ENCODE peak calls at places on chromosome 3, in four cellular contexts. I is lower lobe of right lung, T is A673, H is tibial artery. N is an unnamed sample.

GRCh38 chr3:108664266-108664665 is 74.7 kb downstream of the DZIP3 start:
- DNase-seq in I (no peak), H (no peak), T (peak; percentile 10), N (no peak)

GRCh38 chr3:52982839-52983238 is 63.0 kb downstream of the SFMBT1 start:
- DNase-seq in H (no peak), I (no peak), T (no peak), N (no peak)

GRCh38 chr3:117750674-117751073 is 1041.1 kb downstream of the TUSC7 start:
- DNase-seq in H (no peak), T (no peak), I (no peak), N (no peak)

GRCh38 chr3:183967693-183968092 is 50.0 kb downstream of the ABCC5 start:
- DNase-seq in I (no peak), T (no peak), H (no peak), N (no peak)

GRCh38 chr3:16294854-16295253 is 29.8 kb downstream of the OXNAD1 start:
- DNase-seq in I (no peak), T (no peak), H (no peak), N (no peak)

GRCh38 chr3:124834723-124835718 is 52.1 kb downstream of the ITGB5 start:
- DNase-seq in I (peak; percentile 49), H (peak; percentile 79), T (peak; percentile 80), N (no peak)

GRCh38 chr3:153210660-153211059 is 48.6 kb downstream of the RAP2B start:
- DNase-seq in H (no peak), I (no peak), T (no peak), N (no peak)

GRCh38 chr3:143958966-143959365 is 12.7 kb upstream of the DIPK2A start:
- DNase-seq in T (no peak), H (no peak), I (no peak), N (no peak)

GRCh38 chr3:111763968-111764367 is 95.1 kb upstream of the PHLDB2 start:
- DNase-seq in H (no peak), T (no peak), I (no peak), N (no peak)

GRCh38 chr3:99941211-99941610 is 123.5 kb downstream of the CMSS1 start:
- DNase-seq in I (no peak), T (no peak), H (no peak), N (no peak)

GRCh38 chr3:183298708-183299153 is 45.7 kb downstream of the B3GNT5 start:
- DNase-seq in I (peak; percentile 79), H (peak; percentile 72), T (peak; percentile 93), N (no peak)

GRCh38 chr3:50542177-50543034 is 25.1 kb downstream of the C3orf18 start:
- DNase-seq in T (peak; percentile 48), I (peak; percentile 70), H (peak; percentile 80), N (peak; percentile 89)

GRCh38 chr3:101695779-101696372 is 9.4 kb upstream of the RPL24 start:
- DNase-seq in T (peak; percentile 85), H (no peak), I (no peak), N (peak; percentile 33)

GRCh38 chr3:180421221-180421620 is 180.7 kb upstream of the TTC14 start:
- DNase-seq in H (no peak), I (no peak), T (no peak), N (no peak)

GRCh38 chr3:45795509-45795881 is 841 bp downstream of the SLC6A20 start:
- DNase-seq in T (no peak), H (no peak), I (no peak), N (no peak)
- H3K27me3 ChIP-seq in T (peaks cover 29% of the 10 kb centered on the region), H (no peaks in the 10 kb centered on the region), I (peaks cover 49% of the 10 kb centered on the region), N (peaks cover 36% of the 10 kb centered on the region)

DNA sequence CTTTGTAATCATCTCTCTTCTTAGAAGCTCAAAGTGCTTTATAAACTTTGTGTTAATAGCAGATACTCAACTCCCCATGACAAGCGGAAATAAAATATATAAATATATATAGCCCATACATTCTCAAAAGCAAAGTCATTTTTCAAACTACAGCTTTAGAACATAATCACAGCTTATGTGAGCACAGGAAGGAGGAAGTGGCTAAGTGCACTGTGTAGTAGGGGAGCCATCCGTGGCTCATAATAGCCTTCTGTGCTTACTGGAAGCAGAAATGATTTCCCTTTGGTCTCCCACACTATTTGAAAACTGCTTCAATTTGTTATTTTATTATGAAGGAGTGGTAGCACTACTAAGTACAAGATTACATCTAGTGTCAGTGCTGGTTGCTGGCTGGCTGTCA is 151.4 kb upstream of the ARL6 start:
- DNase-seq in T (no peak), H (no peak), I (no peak), N (no peak)
- H3K27me3 ChIP-seq in T (no peaks in the 10 kb centered on the region), H (no peaks in the 10 kb centered on the region), I (no peaks in the 10 kb centered on the region), N (no peaks in the 10 kb centered on the region)

DNA sequence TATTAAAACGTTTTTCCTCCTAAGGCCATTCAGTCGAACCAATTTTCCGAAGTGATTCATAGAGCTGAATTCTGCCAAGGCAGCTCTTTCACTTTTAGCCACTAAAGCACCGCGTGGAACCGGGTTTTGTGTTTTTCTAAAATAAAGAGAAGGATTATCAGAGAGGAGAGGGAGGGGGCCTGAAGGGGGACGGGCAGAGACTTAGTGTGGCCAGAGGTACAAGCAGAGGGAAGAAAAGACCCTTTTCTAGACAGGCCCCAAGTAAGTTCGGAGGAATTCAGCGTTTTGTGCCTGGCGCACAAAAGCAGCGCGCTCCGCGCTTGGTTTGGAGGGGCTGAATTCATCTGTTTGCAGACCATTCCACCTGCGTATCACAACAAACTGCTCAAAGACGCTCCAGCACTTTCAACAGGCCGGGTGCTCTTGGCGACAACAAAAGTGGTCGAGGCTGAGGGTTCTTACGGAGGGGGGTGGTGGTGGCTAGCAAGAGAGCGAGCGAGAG is 1.1 kb upstream of the FEZF2 start:
- DNase-seq in H (no peak), T (no peak), I (no peak), N (peak; percentile 27)
- H3K27me3 ChIP-seq in H (peaks cover 8% of the 10 kb centered on the region), T (peaks cover 98% of the 10 kb centered on the region), I (peaks cover 99% of the 10 kb centered on the region), N (peaks cover 90% of the 10 kb centered on the region)

GRCh38 chr3:127820871-127821853 is 1.2 kb downstream of the MGLL start:
- DNase-seq in I (peak; percentile 70), H (no peak), T (no peak), N (no peak)
- H3K27me3 ChIP-seq in I (no peaks in the 10 kb centered on the region), H (no peaks in the 10 kb centered on the region), T (peaks cover 27% of the 10 kb centered on the region), N (no peaks in the 10 kb centered on the region)

GRCh38 chr3:77414881-77415280 is 375.0 kb downstream of the ROBO2 start:
- DNase-seq in T (no peak), H (no peak), I (no peak), N (no peak)
- H3K27me3 ChIP-seq in T (no peaks in the 10 kb centered on the region), H (no peaks in the 10 kb centered on the region), I (no peaks in the 10 kb centered on the region), N (no peaks in the 10 kb centered on the region)

DNA sequence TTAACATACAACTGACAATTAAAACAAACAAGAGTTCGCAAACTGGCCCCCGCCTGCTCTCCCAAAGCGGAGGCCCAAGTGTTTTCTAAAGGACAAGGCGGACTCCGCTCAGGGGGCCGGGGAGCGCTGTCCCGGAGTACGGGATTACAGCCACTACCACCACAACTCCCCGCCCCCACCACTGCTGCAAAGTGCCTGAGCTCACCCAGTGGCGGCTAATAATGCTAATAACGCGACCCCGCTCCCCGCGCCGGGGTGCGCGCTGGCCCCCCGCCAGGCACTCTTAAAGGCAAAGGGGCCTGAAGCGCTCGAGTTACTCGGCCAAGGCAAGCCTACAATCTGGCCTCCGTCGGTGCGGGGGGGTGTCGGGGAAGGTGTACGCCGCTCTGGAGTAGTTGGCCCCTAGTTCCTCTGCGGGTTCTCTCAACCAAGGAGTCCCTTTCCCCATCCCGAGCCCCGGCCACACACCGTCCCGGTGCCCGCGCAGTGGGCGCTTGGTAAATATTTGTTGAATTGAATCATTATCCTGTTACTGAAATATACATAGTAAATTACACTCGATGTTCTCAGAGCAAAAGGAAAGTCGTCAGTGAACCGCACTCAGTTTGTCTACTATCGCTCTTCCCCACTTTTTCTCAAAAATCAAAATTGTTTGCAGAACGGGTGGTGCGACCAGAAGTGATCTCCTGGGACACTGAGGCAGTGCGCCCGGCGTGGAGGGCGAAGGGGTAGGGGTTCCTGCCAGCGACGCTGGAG is 827 bp downstream of the WNT5A start:
- DNase-seq in T (peak; percentile 54), H (no peak), I (peak; percentile 81), N (peak; percentile 54)
- H3K27me3 ChIP-seq in T (no peaks in the 10 kb centered on the region), H (no peaks in the 10 kb centered on the region), I (peaks cover 71% of the 10 kb centered on the region), N (no peaks in the 10 kb centered on the region)

DNA sequence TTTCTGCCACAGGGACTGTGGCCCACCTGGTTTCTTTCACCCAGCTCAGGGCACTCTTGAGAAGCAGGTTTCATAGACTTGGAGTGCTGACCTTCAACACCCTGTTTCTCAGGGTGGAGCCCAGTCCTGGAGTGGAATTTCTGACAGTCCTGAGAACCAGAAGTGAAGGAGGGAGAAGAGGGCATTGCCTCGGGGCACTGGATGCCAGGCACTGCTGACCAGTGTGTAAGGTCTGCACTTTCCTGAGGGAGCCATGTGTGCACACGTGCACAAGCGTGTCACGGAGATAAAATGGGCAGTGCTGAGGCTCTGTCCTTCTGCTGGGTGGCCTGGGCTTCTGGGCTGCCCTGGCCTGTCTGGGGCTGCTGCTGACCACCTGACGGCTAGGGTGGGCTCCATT is 118.5 kb downstream of the SEC22A start:
- DNase-seq in I (no peak), T (no peak), H (no peak), N (no peak)
- H3K27me3 ChIP-seq in I (no peaks in the 10 kb centered on the region), T (peaks cover 21% of the 10 kb centered on the region), H (no peaks in the 10 kb centered on the region), N (peaks cover 57% of the 10 kb centered on the region)

DNA sequence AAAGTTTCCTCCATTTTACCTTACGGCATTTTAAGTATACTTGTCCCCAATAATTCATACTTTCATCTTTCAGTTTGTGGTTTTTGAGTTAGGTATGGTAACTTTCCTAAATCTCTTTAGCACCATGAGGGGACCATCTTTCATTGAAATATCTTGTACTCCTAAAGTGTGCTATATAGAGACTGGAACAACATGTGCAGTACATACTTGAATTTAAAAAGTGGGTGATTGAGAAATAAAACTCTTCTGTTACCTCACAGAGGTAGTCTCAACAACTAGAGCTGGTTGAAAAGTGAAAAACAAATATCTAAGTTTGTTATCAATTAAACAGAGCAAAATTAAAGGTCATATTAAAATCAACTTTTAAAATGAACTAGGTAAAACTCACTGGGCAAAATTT is 423.1 kb downstream of the ROBO2 start:
- DNase-seq in T (no peak), I (no peak), H (no peak), N (no peak)
- H3K27me3 ChIP-seq in T (no peaks in the 10 kb centered on the region), I (no peaks in the 10 kb centered on the region), H (no peaks in the 10 kb centered on the region), N (no peaks in the 10 kb centered on the region)